ENCODE peak calls at places on chromosomes 5 and 9, in nine cellular contexts. One of them, this sample, is unnamed.

GRCh38 chr9:61673247-61673646 is 483.4 kb downstream of the SPATA31A7 start:
- DNase-seq in neural crest cell: no peak
- DNase-seq in activated T-helper 1 cell treated with anti-CD3 and anti-CD28 coated beads, Interleukin-2, amount 50 U/mL, for 16 hours: no peak
- DNase-seq in HFFc6: no peak
- DNase-seq in NCI-H748 treated with DMSO at 0.1 percent for 48 hours: no peak
- DNase-seq in ovary: no peak
- DNase-seq in endothelial cell: no peak
- DNase-seq in GM20000: peak; percentile 1
- DNase-seq in WTC11: no peak
- DNase-seq in this sample: no peak

GRCh38 chr5:158451203-158451982 is 592.4 kb upstream of the CLINT1 start:
- DNase-seq in neural crest cell: no peak
- DNase-seq in activated T-helper 1 cell treated with anti-CD3 and anti-CD28 coated beads, Interleukin-2, amount 50 U/mL, for 16 hours: no peak
- DNase-seq in HFFc6: peak; percentile 17
- DNase-seq in NCI-H748 treated with DMSO at 0.1 percent for 48 hours: no peak
- DNase-seq in ovary: no peak
- DNase-seq in endothelial cell: no peak
- DNase-seq in GM20000: no peak
- DNase-seq in WTC11: no peak
- DNase-seq in this sample: no peak

GRCh38 chr9:91900057-91900816 is 49.8 kb downstream of the ROR2 start:
- DNase-seq in neural crest cell: no peak
- DNase-seq in activated T-helper 1 cell treated with anti-CD3 and anti-CD28 coated beads, Interleukin-2, amount 50 U/mL, for 16 hours: no peak
- DNase-seq in HFFc6: no peak
- DNase-seq in NCI-H748 treated with DMSO at 0.1 percent for 48 hours: no peak
- DNase-seq in ovary: no peak
- DNase-seq in endothelial cell: no peak
- DNase-seq in GM20000: no peak
- DNase-seq in WTC11: no peak
- DNase-seq in this sample: no peak

GRCh38 chr5:100762163-100762562 is 140.9 kb downstream of the ST8SIA4 start:
- DNase-seq in neural crest cell: no peak
- DNase-seq in activated T-helper 1 cell treated with anti-CD3 and anti-CD28 coated beads, Interleukin-2, amount 50 U/mL, for 16 hours: no peak
- DNase-seq in HFFc6: no peak
- DNase-seq in NCI-H748 treated with DMSO at 0.1 percent for 48 hours: no peak
- DNase-seq in ovary: no peak
- DNase-seq in endothelial cell: no peak
- DNase-seq in GM20000: no peak
- DNase-seq in WTC11: no peak
- DNase-seq in this sample: no peak

GRCh38 chr9:133050142-133050541 is 11.6 kb upstream of the CEL start:
- DNase-seq in neural crest cell: no peak
- DNase-seq in activated T-helper 1 cell treated with anti-CD3 and anti-CD28 coated beads, Interleukin-2, amount 50 U/mL, for 16 hours: no peak
- DNase-seq in HFFc6: no peak
- DNase-seq in NCI-H748 treated with DMSO at 0.1 percent for 48 hours: no peak
- DNase-seq in ovary: no peak
- DNase-seq in endothelial cell: no peak
- DNase-seq in GM20000: no peak
- DNase-seq in WTC11: no peak
- DNase-seq in this sample: no peak

GRCh38 chr5:123209163-123210013 is 120.3 kb downstream of the PRDM6 start:
- DNase-seq in neural crest cell: no peak
- DNase-seq in activated T-helper 1 cell treated with anti-CD3 and anti-CD28 coated beads, Interleukin-2, amount 50 U/mL, for 16 hours: no peak
- DNase-seq in HFFc6: peak; percentile 88
- DNase-seq in NCI-H748 treated with DMSO at 0.1 percent for 48 hours: no peak
- DNase-seq in ovary: no peak
- DNase-seq in endothelial cell: no peak
- DNase-seq in GM20000: no peak
- DNase-seq in WTC11: no peak
- DNase-seq in this sample: no peak

GRCh38 chr9:126502417-126503332 is 111.1 kb upstream of the LMX1B start:
- DNase-seq in neural crest cell: no peak
- DNase-seq in activated T-helper 1 cell treated with anti-CD3 and anti-CD28 coated beads, Interleukin-2, amount 50 U/mL, for 16 hours: no peak
- DNase-seq in HFFc6: no peak
- DNase-seq in NCI-H748 treated with DMSO at 0.1 percent for 48 hours: no peak
- DNase-seq in ovary: no peak
- DNase-seq in endothelial cell: no peak
- DNase-seq in GM20000: no peak
- DNase-seq in WTC11: peak; percentile 50
- DNase-seq in this sample: no peak

GRCh38 chr5:60718186-60718892 is 18.4 kb upstream of the DEPDC1B start:
- DNase-seq in neural crest cell: no peak
- DNase-seq in activated T-helper 1 cell treated with anti-CD3 and anti-CD28 coated beads, Interleukin-2, amount 50 U/mL, for 16 hours: no peak
- DNase-seq in HFFc6: no peak
- DNase-seq in NCI-H748 treated with DMSO at 0.1 percent for 48 hours: no peak
- DNase-seq in ovary: no peak
- DNase-seq in endothelial cell: no peak
- DNase-seq in GM20000: no peak
- DNase-seq in WTC11: no peak
- DNase-seq in this sample: no peak

GRCh38 chr5:15621094-15621493 is 121.1 kb downstream of the FBXL7 start:
- DNase-seq in neural crest cell: no peak
- DNase-seq in activated T-helper 1 cell treated with anti-CD3 and anti-CD28 coated beads, Interleukin-2, amount 50 U/mL, for 16 hours: no peak
- DNase-seq in HFFc6: peak; percentile 72
- DNase-seq in NCI-H748 treated with DMSO at 0.1 percent for 48 hours: no peak
- DNase-seq in ovary: no peak
- DNase-seq in endothelial cell: no peak
- DNase-seq in GM20000: no peak
- DNase-seq in WTC11: no peak
- DNase-seq in this sample: no peak

GRCh38 chr5:179323026-179323571 is 22.2 kb downstream of the ADAMTS2 start:
- DNase-seq in neural crest cell: no peak
- DNase-seq in activated T-helper 1 cell treated with anti-CD3 and anti-CD28 coated beads, Interleukin-2, amount 50 U/mL, for 16 hours: no peak
- DNase-seq in HFFc6: no peak
- DNase-seq in NCI-H748 treated with DMSO at 0.1 percent for 48 hours: no peak
- DNase-seq in ovary: peak; percentile 23
- DNase-seq in endothelial cell: no peak
- DNase-seq in GM20000: no peak
- DNase-seq in WTC11: peak; percentile 7
- DNase-seq in this sample: no peak

GRCh38 chr9:81604306-81605153 is 84.8 kb downstream of the TLE1 start:
- DNase-seq in neural crest cell: no peak
- DNase-seq in activated T-helper 1 cell treated with anti-CD3 and anti-CD28 coated beads, Interleukin-2, amount 50 U/mL, for 16 hours: no peak
- DNase-seq in HFFc6: no peak
- DNase-seq in NCI-H748 treated with DMSO at 0.1 percent for 48 hours: no peak
- DNase-seq in ovary: no peak
- DNase-seq in endothelial cell: no peak
- DNase-seq in GM20000: no peak
- DNase-seq in WTC11: no peak
- DNase-seq in this sample: no peak

GRCh38 chr9:131697908-131698714 is 41.8 kb downstream of the RAPGEF1 start:
- DNase-seq in neural crest cell: no peak
- DNase-seq in activated T-helper 1 cell treated with anti-CD3 and anti-CD28 coated beads, Interleukin-2, amount 50 U/mL, for 16 hours: no peak
- DNase-seq in HFFc6: no peak
- DNase-seq in NCI-H748 treated with DMSO at 0.1 percent for 48 hours: no peak
- DNase-seq in ovary: no peak
- DNase-seq in endothelial cell: no peak
- DNase-seq in GM20000: no peak
- DNase-seq in WTC11: no peak
- DNase-seq in this sample: no peak

GRCh38 chr9:128521955-128522354 is 17.4 kb downstream of the GLE1 start:
- DNase-seq in neural crest cell: no peak
- DNase-seq in activated T-helper 1 cell treated with anti-CD3 and anti-CD28 coated beads, Interleukin-2, amount 50 U/mL, for 16 hours: no peak
- DNase-seq in HFFc6: no peak
- DNase-seq in NCI-H748 treated with DMSO at 0.1 percent for 48 hours: no peak
- DNase-seq in ovary: no peak
- DNase-seq in endothelial cell: no peak
- DNase-seq in GM20000: no peak
- DNase-seq in WTC11: no peak
- DNase-seq in this sample: no peak

GRCh38 chr5:146909496-146910068 is 31.0 kb upstream of the PPP2R2B start:
- DNase-seq in neural crest cell: no peak
- DNase-seq in activated T-helper 1 cell treated with anti-CD3 and anti-CD28 coated beads, Interleukin-2, amount 50 U/mL, for 16 hours: no peak
- DNase-seq in HFFc6: no peak
- DNase-seq in NCI-H748 treated with DMSO at 0.1 percent for 48 hours: no peak
- DNase-seq in ovary: no peak
- DNase-seq in endothelial cell: no peak
- DNase-seq in GM20000: no peak
- DNase-seq in WTC11: no peak
- DNase-seq in this sample: no peak

GRCh38 chr5:172418847-172419810 is 35.2 kb downstream of the SH3PXD2B start:
- DNase-seq in neural crest cell: no peak
- DNase-seq in activated T-helper 1 cell treated with anti-CD3 and anti-CD28 coated beads, Interleukin-2, amount 50 U/mL, for 16 hours: no peak
- DNase-seq in HFFc6: no peak
- DNase-seq in NCI-H748 treated with DMSO at 0.1 percent for 48 hours: no peak
- DNase-seq in ovary: no peak
- DNase-seq in endothelial cell: no peak
- DNase-seq in GM20000: no peak
- DNase-seq in WTC11: no peak
- DNase-seq in this sample: no peak

GRCh38 chr5:133778636-133779035 is 166.3 kb upstream of the FSTL4 start:
- DNase-seq in neural crest cell: no peak
- DNase-seq in activated T-helper 1 cell treated with anti-CD3 and anti-CD28 coated beads, Interleukin-2, amount 50 U/mL, for 16 hours: no peak
- DNase-seq in HFFc6: no peak
- DNase-seq in NCI-H748 treated with DMSO at 0.1 percent for 48 hours: no peak
- DNase-seq in ovary: no peak
- DNase-seq in endothelial cell: no peak
- DNase-seq in GM20000: no peak
- DNase-seq in WTC11: no peak
- DNase-seq in this sample: no peak

GRCh38 chr9:134661299-134661698 is 19.7 kb downstream of the COL5A1 start:
- DNase-seq in neural crest cell: no peak
- DNase-seq in activated T-helper 1 cell treated with anti-CD3 and anti-CD28 coated beads, Interleukin-2, amount 50 U/mL, for 16 hours: no peak
- DNase-seq in HFFc6: no peak
- DNase-seq in NCI-H748 treated with DMSO at 0.1 percent for 48 hours: no peak
- DNase-seq in ovary: no peak
- DNase-seq in endothelial cell: no peak
- DNase-seq in GM20000: no peak
- DNase-seq in WTC11: no peak
- DNase-seq in this sample: no peak

GRCh38 chr9:2657427-2657826 is 35.8 kb downstream of the VLDLR start:
- DNase-seq in neural crest cell: no peak
- DNase-seq in activated T-helper 1 cell treated with anti-CD3 and anti-CD28 coated beads, Interleukin-2, amount 50 U/mL, for 16 hours: no peak
- DNase-seq in HFFc6: no peak
- DNase-seq in NCI-H748 treated with DMSO at 0.1 percent for 48 hours: no peak
- DNase-seq in ovary: no peak
- DNase-seq in endothelial cell: no peak
- DNase-seq in GM20000: peak; percentile 20
- DNase-seq in WTC11: no peak
- DNase-seq in this sample: no peak